ENCODE peak calls at places on chromosomes 11 and 22, in seven cellular contexts. W, O, N, F, L, R and Q are unnamed samples.

GRCh38 chr11:65745049-65745448 is 24.5 kb upstream of the RNASEH2C start:
- DNase-seq in W (no peak), O (no peak), N (no peak), F (no peak), L (no peak), R (no peak), Q (no peak)

GRCh38 chr11:24515632-24516031 is 18.8 kb downstream of the LUZP2 start:
- DNase-seq in W (no peak), O (no peak), N (no peak), F (no peak), L (no peak), R (no peak), Q (no peak)

GRCh38 chr11:111441443-111441842 is 62.4 kb upstream of the POU2AF1 start:
- DNase-seq in W (no peak), O (peak), N (no peak), F (peak), L (no peak), R (no peak), Q (no peak)

GRCh38 chr22:41668971-41669911 is 19.4 kb downstream of the SNU13 start:
- DNase-seq in W (no peak), O (peak), N (no peak), F (peak), L (no peak), R (no peak), Q (no peak)

GRCh38 chr22:26610983-26611382 is 6.8 kb downstream of the CRYBB1 start:
- DNase-seq in W (no peak), O (no peak), N (no peak), F (peak), L (no peak), R (no peak), Q (no peak)

GRCh38 chr11:113505541-113506375 is 30.6 kb upstream of the DRD2 start:
- DNase-seq in W (no peak), O (no peak), N (no peak), F (peak), L (peak), R (peak), Q (peak)

GRCh38 chr22:37940698-37941376 is 12.6 kb downstream of the C22orf23 start:
- DNase-seq in W (no peak), O (no peak), N (no peak), F (no peak), L (no peak), R (no peak), Q (no peak)

GRCh38 chr22:36433318-36434231 is 45.8 kb upstream of the MYH9 start:
- DNase-seq in W (no peak), O (no peak), N (no peak), F (peak), L (peak), R (no peak), Q (no peak)

GRCh38 chr11:74248469-74248868 is 63.0 kb downstream of the P4HA3 start:
- DNase-seq in W (no peak), O (no peak), N (no peak), F (no peak), L (no peak), R (no peak), Q (no peak)

GRCh38 chr11:81237139-81237538 is 1496.5 kb downstream of the FAM181B start:
- DNase-seq in W (no peak), O (no peak), N (peak), F (peak), L (peak), R (no peak), Q (no peak)

GRCh38 chr11:67389477-67389876 is 2.3 kb upstream of the RAD9A start:
- DNase-seq in W (no peak), O (no peak), N (peak), F (no peak), L (no peak), R (no peak), Q (no peak)

GRCh38 chr22:36846271-36846670 is 14.5 kb upstream of the NCF4 start:
- DNase-seq in W (no peak), O (no peak), N (no peak), F (no peak), L (no peak), R (no peak), Q (no peak)

GRCh38 chr11:10498022-10498400 is 42.9 kb downstream of the AMPD3 start:
- DNase-seq in W (no peak), O (no peak), N (no peak), F (no peak), L (no peak), R (no peak), Q (peak)

DNA sequence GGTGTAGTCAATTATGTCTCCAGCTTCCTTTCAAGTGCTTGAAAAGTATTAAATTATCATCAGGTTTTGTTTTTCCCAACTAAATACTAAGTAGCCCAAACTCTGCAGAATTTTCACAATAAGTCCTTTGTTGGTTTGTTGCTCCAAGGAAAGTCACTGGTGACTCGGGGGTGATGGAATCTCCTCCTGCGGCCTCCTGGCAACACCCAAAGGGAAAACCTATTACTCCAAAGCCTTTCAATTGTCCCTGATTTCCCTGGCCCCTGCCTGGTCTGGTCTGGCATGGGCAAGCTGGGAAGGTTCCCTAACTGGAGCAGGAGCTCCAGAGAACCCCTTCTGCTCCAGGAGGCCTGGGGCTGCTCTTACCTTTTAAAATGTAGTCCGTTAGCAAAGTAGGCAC is 47.9 kb downstream of the FEZ1 start:
- DNase-seq in W (no peak), O (no peak), N (no peak), F (peak), L (no peak), R (no peak), Q (peak)
- H3K27ac ChIP-seq in W (no peak), O (peak), N (no peak), F (no peak), L (no peak), R (peak), Q (no peak)

DNA sequence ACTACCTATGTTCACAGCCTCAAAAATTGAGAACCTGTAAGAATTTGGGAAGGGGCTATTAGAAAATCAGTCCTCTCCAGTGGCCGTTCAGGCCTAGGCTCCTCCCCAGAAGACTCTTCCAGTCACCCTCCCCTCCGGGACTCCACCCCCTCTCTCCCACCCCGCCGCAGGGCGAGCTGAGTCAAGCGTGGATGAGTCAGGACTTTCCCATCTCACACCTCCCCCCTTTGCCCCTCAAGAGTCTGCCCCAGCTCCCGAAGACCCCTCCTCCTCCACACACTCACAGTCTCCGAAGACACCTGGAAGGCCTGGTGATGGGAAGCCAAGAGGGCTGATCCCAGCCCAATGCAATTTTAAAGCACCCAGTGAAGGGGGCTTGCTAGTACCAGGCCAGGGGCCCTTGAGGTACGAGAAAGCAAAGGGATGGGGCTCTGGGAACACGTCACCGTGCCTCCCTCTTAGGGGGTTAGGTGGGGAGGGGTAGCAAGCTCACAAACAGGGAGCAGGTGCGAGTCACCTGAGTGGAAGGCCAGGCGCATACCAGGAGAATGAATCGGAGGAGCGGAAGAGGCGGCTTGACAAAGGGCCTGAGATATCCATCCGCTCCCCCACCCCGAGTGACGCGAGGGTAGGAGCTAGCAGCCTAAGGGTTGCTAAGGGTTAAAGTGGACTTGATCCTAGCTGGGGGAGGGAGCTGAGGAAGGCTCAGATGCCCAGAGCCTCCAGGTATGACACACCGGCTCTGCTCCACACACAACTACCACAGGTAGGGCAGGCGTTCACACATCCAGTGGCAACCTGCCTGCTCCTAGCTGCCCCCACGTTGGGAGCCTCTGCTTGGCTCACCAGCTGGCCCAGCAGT is 13.6 kb downstream of the BCL9L start:
- DNase-seq in W (peak), O (peak), N (no peak), F (peak), L (peak), R (peak), Q (peak)
- H3K4me3 ChIP-seq in W (no peak), O (peak), N (no peak), F (no peak), L (peak), R (peak), Q (peak)

DNA sequence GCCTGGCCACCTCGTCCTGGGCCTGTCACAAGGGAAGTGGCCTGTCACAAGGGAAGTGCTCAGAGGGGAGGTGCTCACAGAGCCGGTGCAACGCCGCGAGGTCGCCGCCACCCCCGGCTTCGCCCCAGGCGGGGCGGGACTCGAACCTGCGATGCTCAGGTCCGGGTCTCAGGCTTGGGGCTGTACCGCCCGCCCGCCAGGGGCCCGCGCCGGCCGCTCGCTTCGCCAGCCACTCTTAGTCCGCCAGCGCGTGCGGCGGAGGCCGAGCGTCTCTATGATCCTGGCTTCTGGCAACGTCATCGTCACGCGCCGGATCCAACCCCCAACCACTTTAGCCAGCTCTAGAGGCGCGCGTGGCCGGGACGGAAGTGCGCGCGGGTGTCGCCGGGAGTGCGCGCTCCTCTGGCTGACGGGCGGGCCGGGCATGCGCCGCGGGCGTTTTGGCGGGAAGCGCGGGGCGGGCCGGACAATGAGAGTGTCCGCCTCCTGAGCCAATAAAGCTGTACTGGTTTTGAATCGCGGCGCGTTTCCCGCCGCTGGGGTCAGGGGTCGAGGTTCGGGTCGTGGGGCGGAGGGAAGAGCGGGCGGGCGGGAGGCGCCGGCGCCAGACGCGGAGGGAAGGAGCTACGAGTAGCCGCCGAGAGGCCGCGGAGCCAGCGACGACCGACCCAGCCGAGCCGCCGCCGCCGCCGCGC is at the start of gene TRMT2A:
- DNase-seq in W (peak), O (peak), N (peak), F (peak), L (peak), R (peak), Q (peak)
- H3K27ac ChIP-seq in W (peak), O (peak), N (peak), F (peak), L (peak), R (peak), Q (peak)

GRCh38 chr11:64042301-64042700 is 6.6 kb downstream of the FLRT1 start:
- DNase-seq in W (no peak), O (no peak), N (no peak), F (no peak), L (no peak), R (no peak), Q (no peak)

GRCh38 chr11:64044730-64045386 is 9.1 kb downstream of the FLRT1 start:
- DNase-seq in W (no peak), O (no peak), N (no peak), F (no peak), L (no peak), R (no peak), Q (no peak)

GRCh38 chr11:64043545-64043944 is 7.8 kb downstream of the FLRT1 start:
- DNase-seq in W (no peak), O (no peak), N (no peak), F (no peak), L (no peak), R (no peak), Q (no peak)

GRCh38 chr11:64048042-64048854 is 12.5 kb downstream of the FLRT1 start:
- DNase-seq in W (no peak), O (no peak), N (no peak), F (no peak), L (no peak), R (no peak), Q (no peak)

GRCh38 chr11:64045700-64046099 is 10.0 kb downstream of the FLRT1 start:
- DNase-seq in W (no peak), O (no peak), N (no peak), F (no peak), L (no peak), R (no peak), Q (no peak)
- H3K4me3 ChIP-seq in W (no peak), O (no peak), N (no peak), F (no peak), L (no peak), R (no peak), Q (no peak)

GRCh38 chr22:45207533-45207932 is 33.2 kb downstream of the KIAA0930 start:
- DNase-seq in W (no peak), O (no peak), N (no peak), F (no peak), L (no peak), R (no peak), Q (no peak)

GRCh38 chr22:45208993-45209838 is 31.5 kb downstream of the KIAA0930 start:
- DNase-seq in W (peak), O (peak), N (no peak), F (peak), L (no peak), R (no peak), Q (no peak)

GRCh38 chr22:45210174-45210573 is 30.5 kb downstream of the KIAA0930 start:
- DNase-seq in W (peak), O (no peak), N (no peak), F (no peak), L (no peak), R (no peak), Q (no peak)

GRCh38 chr22:45207981-45208664 is 32.6 kb downstream of the KIAA0930 start:
- DNase-seq in W (peak), O (peak), N (no peak), F (peak), L (no peak), R (no peak), Q (no peak)

DNA sequence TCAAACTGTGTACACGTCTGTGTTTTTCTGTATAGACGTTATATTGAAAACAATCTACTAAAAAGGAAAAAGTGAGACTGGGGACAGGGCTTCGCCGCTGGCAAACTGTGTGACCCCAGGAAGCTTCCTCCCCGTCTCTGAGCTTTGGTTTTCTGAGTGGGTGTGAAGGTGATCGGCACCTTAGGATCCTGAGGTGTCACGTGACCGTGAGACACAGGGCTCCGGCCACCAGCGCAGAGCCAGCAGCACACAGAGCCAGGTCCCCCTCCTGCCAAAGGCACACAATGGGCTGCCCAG is 32.0 kb downstream of the KIAA0930 start:
- DNase-seq in W (no peak), O (no peak), N (no peak), F (no peak), L (no peak), R (no peak), Q (no peak)
- H3K27ac ChIP-seq in W (no peak), O (peak), N (no peak), F (no peak), L (no peak), R (no peak), Q (no peak)

GRCh38 chr11:19196458-19196857 is 5.3 kb downstream of the CSRP3 start:
- DNase-seq in W (no peak), O (no peak), N (no peak), F (no peak), L (peak), R (no peak), Q (no peak)

GRCh38 chr11:19199037-19199436 is 2.7 kb downstream of the CSRP3 start:
- DNase-seq in W (no peak), O (no peak), N (no peak), F (no peak), L (no peak), R (no peak), Q (no peak)

GRCh38 chr11:19200410-19201201 is 1.2 kb downstream of the CSRP3 start:
- DNase-seq in W (no peak), O (peak), N (no peak), F (peak), L (no peak), R (peak), Q (no peak)

GRCh38 chr11:19199766-19200165 is 2.0 kb downstream of the CSRP3 start:
- DNase-seq in W (no peak), O (no peak), N (no peak), F (peak), L (no peak), R (no peak), Q (no peak)

GRCh38 chr11:19201737-19202605 is at the start of gene CSRP3:
- DNase-seq in W (no peak), O (no peak), N (no peak), F (peak), L (no peak), R (no peak), Q (no peak)
- H3K4me3 ChIP-seq in W (no peak), O (no peak), N (no peak), F (no peak), L (no peak), R (no peak), Q (no peak)

GRCh38 chr22:48669226-48669625 is 1158.4 kb downstream of the BRD1 start:
- DNase-seq in W (no peak), O (no peak), N (no peak), F (no peak), L (no peak), R (no peak), Q (no peak)
- H3K27ac ChIP-seq in W (no peak), O (no peak), N (no peak), F (no peak), L (no peak), R (no peak), Q (no peak)

GRCh38 chr22:29269731-29270474 is 1.8 kb downstream of the EWSR1 start:
- DNase-seq in W (no peak), O (no peak), N (peak), F (peak), L (peak), R (no peak), Q (no peak)

GRCh38 chr22:29268511-29269229 is 602 bp downstream of the EWSR1 start:
- DNase-seq in W (peak), O (peak), N (peak), F (peak), L (peak), R (peak), Q (no peak)

GRCh38 chr22:29272624-29273023 is 4.6 kb downstream of the EWSR1 start:
- DNase-seq in W (no peak), O (no peak), N (no peak), F (no peak), L (no peak), R (no peak), Q (no peak)

GRCh38 chr22:29269230-29269604 is 1.1 kb downstream of the EWSR1 start:
- DNase-seq in W (no peak), O (no peak), N (peak), F (no peak), L (peak), R (no peak), Q (no peak)

DNA sequence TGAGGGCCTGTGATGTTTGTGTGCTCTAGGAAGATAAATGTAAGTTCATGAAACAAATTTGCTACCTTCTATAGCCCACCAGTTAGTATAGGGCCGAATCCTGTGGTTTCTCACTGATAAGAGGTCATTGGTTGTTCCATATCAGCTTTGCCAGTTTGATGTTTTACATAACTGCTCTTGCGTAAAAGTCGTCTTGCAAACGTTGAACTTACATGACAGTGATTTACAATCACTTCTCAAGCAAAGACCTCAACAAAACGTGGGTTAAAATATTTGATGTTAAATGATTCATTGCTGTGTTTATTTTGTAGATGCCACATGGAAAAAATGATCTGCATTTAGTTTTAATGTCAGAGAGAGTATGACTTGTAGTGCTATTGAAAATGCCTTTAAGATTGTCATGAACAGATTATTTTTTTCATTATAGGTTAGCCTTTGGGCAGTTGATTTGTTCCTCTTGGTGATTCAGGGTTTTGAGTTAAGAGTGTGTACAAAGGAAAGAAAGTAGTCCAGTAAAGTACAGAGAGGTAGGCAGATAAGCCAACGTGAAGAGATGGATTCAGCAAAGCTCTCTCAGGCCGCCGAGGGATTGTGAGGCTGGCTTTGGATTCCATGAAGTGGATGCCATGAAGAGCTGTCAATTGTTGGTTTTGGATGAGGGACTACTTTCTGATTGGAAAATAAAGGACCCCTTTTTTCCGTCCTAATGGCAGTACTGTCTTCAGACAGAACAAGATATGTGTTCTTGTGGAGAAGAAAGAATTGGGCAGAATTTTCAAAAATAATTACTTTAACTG is 2.6 kb downstream of the EWSR1 start:
- DNase-seq in W (no peak), O (no peak), N (peak), F (peak), L (peak), R (no peak), Q (no peak)
- H3K4me3 ChIP-seq in W (peak), O (peak), N (peak), F (peak), L (peak), R (peak), Q (peak)